ENCODE peak calls at places on chromosomes 13 and 19, in six cellular contexts. B is upper lobe of left lung, P is endodermal cell, L is mesothelial cell of epicardium, T is astrocyte of the spinal cord, D is GM12878. H is an unnamed sample.

GRCh38 chr19:1205114-1206062 is at the start of gene STK11:
- DNase-seq in B (peak; percentile 100), P (peak; percentile 100), L (peak; percentile 99), T (peak; percentile 98), D (peak; percentile 83), H (peak; percentile 99)

GRCh38 chr13:32657309-32657708 is 71.1 kb downstream of the PDS5B start:
- DNase-seq in B (no peak), P (no peak), L (no peak), T (no peak), D (no peak), H (no peak)

GRCh38 chr19:12825259-12826131 is 8.9 kb downstream of the RTBDN start:
- DNase-seq in B (peak; percentile 85), P (peak; percentile 97), L (no peak), T (no peak), D (no peak), H (peak; percentile 56)

GRCh38 chr19:33795370-33796163 is 1.1 kb upstream of the KCTD15 start:
- DNase-seq in B (peak; percentile 95), P (peak; percentile 95), L (peak; percentile 77), T (peak; percentile 88), D (no peak), H (peak; percentile 88)

GRCh38 chr19:42247631-42248199 is 5.3 kb upstream of the GSK3A start:
- DNase-seq in B (no peak), P (no peak), L (no peak), T (no peak), D (no peak), H (no peak)

GRCh38 chr13:39612023-39612637 is 9.1 kb upstream of the LHFPL6 start:
- DNase-seq in B (no peak), P (peak; percentile 88), L (peak; percentile 46), T (peak; percentile 78), D (no peak), H (peak; percentile 42)

GRCh38 chr13:29260684-29261083 is 334.8 kb downstream of the SLC7A1 start:
- DNase-seq in B (no peak), P (no peak), L (no peak), T (no peak), D (no peak), H (no peak)

GRCh38 chr19:5628919-5629481 is 6.1 kb downstream of the SAFB start:
- DNase-seq in B (no peak), P (no peak), L (no peak), T (no peak), D (no peak), H (no peak)

GRCh38 chr19:33429891-33430673 is 56.6 kb downstream of the CEBPG start:
- DNase-seq in B (no peak), P (no peak), L (peak; percentile 1), T (no peak), D (no peak), H (no peak)

GRCh38 chr19:28377077-28377476 is 835.9 kb downstream of the UQCRFS1 start:
- DNase-seq in B (no peak), P (no peak), L (no peak), T (no peak), D (no peak), H (no peak)

GRCh38 chr13:47835470-47836228 is 165.4 kb downstream of the SUCLA2 start:
- DNase-seq in B (no peak), P (no peak), L (no peak), T (no peak), D (no peak), H (no peak)

GRCh38 chr19:1177322-1178114 is 3.5 kb upstream of the SBNO2 start:
- DNase-seq in B (peak; percentile 83), P (peak; percentile 54), L (no peak), T (peak; percentile 93), D (no peak), H (no peak)

DNA sequence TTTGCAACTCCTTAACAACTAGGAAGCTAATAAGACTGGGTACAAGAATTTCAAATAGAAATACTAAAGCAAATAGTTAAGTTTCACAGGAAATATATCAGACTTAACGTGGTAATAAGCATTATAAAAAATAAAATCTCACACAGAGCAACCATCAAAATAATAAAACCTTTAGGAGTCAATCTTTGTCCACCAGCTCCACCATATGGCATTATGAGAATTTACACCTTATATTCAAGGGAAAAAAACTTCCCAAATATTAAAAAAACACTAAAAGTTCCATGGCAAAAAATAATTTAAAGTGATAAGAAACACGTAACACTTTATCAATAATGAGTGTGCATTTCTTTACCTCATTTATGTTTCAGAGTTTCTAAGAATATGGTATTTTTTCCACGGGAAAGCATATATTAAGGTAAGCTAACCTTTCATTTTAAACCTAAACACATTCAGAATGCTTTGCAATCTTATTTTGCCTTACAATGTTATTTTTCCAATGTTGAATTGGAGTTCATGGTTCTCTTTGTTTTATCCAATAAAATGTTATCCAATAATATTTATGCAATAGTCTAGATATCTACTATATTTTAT is 423.2 kb upstream of the SGCG start:
- DNase-seq in B (no peak), P (no peak), L (no peak), T (peak; percentile 4), D (no peak), H (no peak)
- TF ChIP-seq CTCF in B (no peak), P (peak; percentile 71), L (peak; percentile 56), T (no peak), D (peak; percentile 2), H (peak; percentile 72)

GRCh38 chr19:44845286-44845611 is 848 bp upstream of the NECTIN2 start:
- DNase-seq in B (no peak), P (no peak), L (no peak), T (no peak), D (no peak), H (no peak)

GRCh38 chr19:44847144-44848035 is 1.3 kb downstream of the NECTIN2 start:
- DNase-seq in B (peak; percentile 93), P (peak; percentile 88), L (peak; percentile 52), T (peak; percentile 62), D (no peak), H (peak; percentile 65)

GRCh38 chr19:44846455-44847143 is 502 bp downstream of the NECTIN2 start:
- DNase-seq in B (no peak), P (peak; percentile 96), L (peak; percentile 74), T (peak; percentile 19), D (no peak), H (peak; percentile 62)

GRCh38 chr19:44848036-44848804 is 2.1 kb downstream of the NECTIN2 start:
- DNase-seq in B (no peak), P (peak; percentile 82), L (no peak), T (peak; percentile 57), D (no peak), H (no peak)

DNA sequence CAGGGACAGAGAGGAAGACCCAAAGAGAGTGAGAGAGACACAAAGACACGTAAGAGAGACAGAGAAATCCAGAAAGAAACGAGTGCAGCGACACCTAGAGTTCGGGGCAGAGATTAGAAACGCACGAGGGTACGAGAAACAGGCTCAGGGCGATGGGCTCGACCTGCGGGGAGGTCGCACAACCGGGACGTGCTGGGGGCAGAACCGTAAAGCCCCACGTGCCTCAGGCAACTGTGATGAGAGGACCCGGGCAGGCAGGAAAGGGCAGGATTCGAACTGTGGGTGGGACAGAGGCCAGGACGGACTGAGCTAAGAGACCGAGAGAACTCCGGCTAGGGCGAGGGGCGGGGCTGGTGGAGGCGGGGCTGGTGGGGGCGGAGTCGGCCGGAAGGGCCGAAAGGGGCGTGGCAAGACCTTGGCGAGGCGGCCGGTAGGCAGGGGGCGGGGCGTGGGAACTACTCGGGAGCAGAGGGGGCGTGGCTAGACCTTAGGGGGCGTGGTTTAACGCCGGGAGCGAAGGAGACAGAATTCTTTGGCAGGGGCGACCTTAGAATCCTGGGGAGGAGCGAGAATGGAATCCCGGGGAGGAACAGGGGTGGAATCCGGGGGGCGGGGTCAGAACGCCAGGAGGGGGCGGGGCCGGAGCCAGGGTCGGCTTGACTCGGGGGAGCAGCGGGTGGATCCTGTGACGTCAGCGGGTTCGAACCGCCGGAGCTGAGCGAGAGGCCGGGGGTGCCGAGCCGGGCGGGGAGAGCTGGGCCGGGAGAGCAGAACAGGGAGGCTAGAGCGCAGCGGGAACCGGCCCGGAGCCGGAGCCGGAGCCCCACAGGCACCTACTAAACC is at the start of gene NECTIN2:
- DNase-seq in B (peak; percentile 98), P (peak; percentile 100), L (peak; percentile 100), T (peak; percentile 99), D (peak; percentile 37), H (peak; percentile 100)
- TF ChIP-seq CTCF in B (peak; percentile 78), P (peak; percentile 83), L (peak; percentile 40), T (peak; percentile 80), D (peak; percentile 60), H (peak; percentile 68)

DNA sequence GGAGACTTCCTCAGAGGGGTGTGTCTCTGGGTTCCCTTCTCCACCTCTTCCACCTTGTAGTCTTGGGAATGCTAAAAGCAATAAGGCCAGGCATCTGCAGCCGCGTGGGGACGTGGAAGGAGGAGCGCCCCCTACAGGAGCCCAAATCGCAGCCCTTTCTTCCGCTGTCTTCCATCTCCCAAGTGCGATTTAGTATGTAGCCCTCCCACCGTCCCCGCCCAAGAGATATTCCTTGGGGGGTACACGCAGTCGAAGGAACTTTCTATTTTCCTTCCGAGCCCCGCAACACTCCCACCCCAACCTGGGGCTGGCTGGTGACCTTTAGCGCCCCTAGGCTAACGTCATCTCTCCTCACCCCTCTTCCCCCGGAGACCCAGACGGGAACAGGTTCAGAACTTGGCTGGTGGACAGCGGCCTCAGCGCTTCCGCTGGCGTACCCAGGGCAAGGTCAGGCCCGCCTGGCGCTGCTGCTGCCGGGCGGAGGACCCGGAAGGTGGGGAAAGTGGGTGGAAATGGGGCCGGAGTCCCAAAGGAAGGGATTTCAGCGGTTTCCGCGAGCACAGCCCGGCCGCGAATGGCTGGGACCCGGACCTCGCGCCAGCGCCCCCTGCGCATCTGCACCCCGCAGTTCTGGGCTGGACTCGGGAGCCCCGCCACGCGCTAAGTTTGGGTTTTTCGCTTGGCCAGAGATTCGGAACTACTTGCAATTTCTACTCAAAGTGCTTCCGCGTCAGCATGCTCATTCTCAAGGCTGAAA is 2.1 kb upstream of the PCDH8 start:
- DNase-seq in B (peak; percentile 90), P (peak; percentile 97), L (peak; percentile 69), T (peak; percentile 30), D (no peak), H (peak; percentile 86)
- TF ChIP-seq CTCF in B (no peak), P (peak; percentile 87), L (peak; percentile 33), T (peak; percentile 13), D (peak; percentile 14), H (peak; percentile 34)

GRCh38 chr19:18274303-18274775 is at the start of gene IQCN:
- DNase-seq in B (peak; percentile 69), P (peak; percentile 75), L (no peak), T (peak; percentile 51), D (no peak), H (no peak)

GRCh38 chr19:18278521-18279265 is 2.7 kb downstream of the JUND start:
- DNase-seq in B (no peak), P (peak; percentile 70), L (no peak), T (peak; percentile 33), D (no peak), H (no peak)

GRCh38 chr19:18271433-18271841 is 2.8 kb downstream of the IQCN start:
- DNase-seq in B (no peak), P (peak; percentile 44), L (no peak), T (no peak), D (no peak), H (no peak)

GRCh38 chr19:18273566-18274302 is 518 bp downstream of the IQCN start:
- DNase-seq in B (no peak), P (no peak), L (no peak), T (no peak), D (no peak), H (no peak)

DNA sequence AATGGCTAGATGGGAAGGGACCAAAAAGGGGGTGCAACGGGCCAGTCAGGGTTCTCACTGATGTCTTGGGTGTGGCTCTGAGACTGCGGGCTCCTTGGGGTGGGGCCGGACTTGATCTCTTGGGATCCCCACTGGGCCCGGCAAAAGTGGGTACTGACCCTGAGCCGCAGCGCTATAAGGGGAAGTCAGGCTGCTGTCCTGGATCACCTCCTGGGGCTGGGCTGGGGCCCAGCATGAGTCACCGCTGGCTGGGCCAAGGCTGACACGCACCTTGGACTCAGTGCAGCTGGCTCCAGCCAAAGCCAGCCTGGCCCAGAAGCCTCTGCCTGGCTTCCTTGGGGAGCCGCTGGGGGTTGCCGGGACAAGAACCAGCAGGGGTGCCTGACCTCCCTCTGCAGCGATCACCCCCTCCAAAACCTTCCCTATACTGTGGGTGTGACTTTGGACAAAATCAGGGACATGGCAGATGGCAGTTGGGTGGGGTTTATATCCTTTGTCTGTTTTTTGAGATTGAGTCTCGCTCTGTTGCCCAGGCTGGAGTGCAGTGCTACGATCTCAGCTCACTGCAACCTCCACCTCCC is 614 bp upstream of the IQCN start:
- DNase-seq in B (peak; percentile 92), P (peak; percentile 76), L (no peak), T (peak; percentile 91), D (no peak), H (no peak)
- TF ChIP-seq CTCF in B (no peak), P (no peak), L (no peak), T (no peak), D (no peak), H (no peak)